ENCODE peak calls at places on chromosome 5, in six cellular contexts. V is fibroblast of pulmonary artery, R is neural progenitor cell, K is tibial nerve, N is A549, L is body of pancreas. D is an unnamed sample.

GRCh38 chr5:149860801-149861322 is 83.7 kb downstream of the PDE6A start:
- DNase-seq in V (peak; percentile 58), R (no peak), K (no peak), N (no peak), L (no peak), D (no peak)

GRCh38 chr5:96537386-96537785 is 104.3 kb upstream of the PCSK1 start:
- DNase-seq in V (peak; percentile 94), R (no peak), K (no peak), N (no peak), L (no peak), D (no peak)

GRCh38 chr5:39191216-39191615 is 28.1 kb downstream of the FYB1 start:
- DNase-seq in V (no peak), R (no peak), K (no peak), N (no peak), L (no peak), D (no peak)

GRCh38 chr5:157574456-157575095 is 999 bp downstream of the ADAM19 start:
- DNase-seq in V (peak; percentile 23), R (peak; percentile 72), K (no peak), N (no peak), L (peak; percentile 16), D (peak; percentile 48)

GRCh38 chr5:174997688-174998087 is 273.3 kb downstream of the MSX2 start:
- DNase-seq in V (no peak), R (no peak), K (no peak), N (no peak), L (no peak), D (no peak)

GRCh38 chr5:428219-428618 is 14.8 kb upstream of the EXOC3 start:
- DNase-seq in V (no peak), R (no peak), K (no peak), N (no peak), L (no peak), D (no peak)

GRCh38 chr5:179620703-179621350 is 2.6 kb downstream of the HNRNPH1 start:
- DNase-seq in V (peak; percentile 49), R (no peak), K (no peak), N (no peak), L (no peak), D (peak; percentile 3)

GRCh38 chr5:108503986-108504385 is 122.1 kb upstream of the FBXL17 start:
- DNase-seq in V (peak; percentile 11), R (no peak), K (no peak), N (no peak), L (no peak), D (no peak)

GRCh38 chr5:157920828-157921170 is 61.9 kb upstream of the CLINT1 start:
- DNase-seq in V (no peak), R (no peak), K (no peak), N (no peak), L (no peak), D (no peak)

GRCh38 chr5:156182174-156182967 is 144.6 kb upstream of the SGCD start:
- DNase-seq in V (no peak), R (no peak), K (no peak), N (no peak), L (no peak), D (no peak)

GRCh38 chr5:17455937-17456336 is 42.1 kb upstream of the TAF11L2 start:
- DNase-seq in V (no peak), R (no peak), K (no peak), N (no peak), L (no peak), D (no peak)

GRCh38 chr5:60196382-60197113 is 303.0 kb upstream of the PDE4D start:
- DNase-seq in V (peak; percentile 94), R (no peak), K (no peak), N (peak; percentile 69), L (no peak), D (no peak)

GRCh38 chr5:142915840-142916424 is 145.8 kb downstream of the ARHGAP26 start:
- DNase-seq in V (peak; percentile 42), R (peak; percentile 67), K (no peak), N (peak; percentile 52), L (peak; percentile 63), D (no peak)

GRCh38 chr5:94618029-94618492 is 343 bp downstream of the KIAA0825 start:
- DNase-seq in V (peak; percentile 70), R (peak; percentile 58), K (peak; percentile 21), N (peak; percentile 31), L (peak; percentile 75), D (peak; percentile 69)

GRCh38 chr5:159178978-159179377 is 30.4 kb downstream of the RNF145 start:
- DNase-seq in V (peak; percentile 99), R (no peak), K (no peak), N (peak; percentile 57), L (no peak), D (no peak)

GRCh38 chr5:32531885-32532520 is 53.4 kb upstream of the SUB1 start:
- DNase-seq in V (peak; percentile 53), R (no peak), K (no peak), N (peak; percentile 75), L (no peak), D (no peak)

GRCh38 chr5:172901012-172901780 is 58.0 kb upstream of the RPL26L1 start:
- DNase-seq in V (peak; percentile 86), R (no peak), K (no peak), N (no peak), L (peak; percentile 92), D (peak; percentile 74)

GRCh38 chr5:172559004-172559932 is 81.8 kb upstream of the NEURL1B start:
- DNase-seq in V (peak; percentile 95), R (no peak), K (peak; percentile 21), N (no peak), L (no peak), D (peak; percentile 80)

GRCh38 chr5:17189381-17190036 is 27.9 kb upstream of the BASP1 start:
- DNase-seq in V (peak; percentile 90), R (peak; percentile 91), K (peak; percentile 73), N (peak; percentile 49), L (peak; percentile 72), D (peak; percentile 78)

GRCh38 chr5:31442253-31442820 is 89.6 kb downstream of the DROSHA start:
- DNase-seq in V (peak; percentile 14), R (no peak), K (no peak), N (no peak), L (no peak), D (no peak)

GRCh38 chr5:171336486-171337206 is 27.6 kb downstream of the TLX3 start:
- DNase-seq in V (peak; percentile 74), R (peak; percentile 73), K (no peak), N (peak; percentile 32), L (peak; percentile 40), D (peak; percentile 26)

GRCh38 chr5:2177244-2177643 is 294.5 kb upstream of the IRX4 start:
- DNase-seq in V (no peak), R (no peak), K (no peak), N (no peak), L (no peak), D (no peak)

GRCh38 chr5:172531704-172532026 is 77.3 kb upstream of the SH3PXD2B start:
- DNase-seq in V (no peak), R (no peak), K (no peak), N (no peak), L (no peak), D (no peak)

GRCh38 chr5:38011641-38012188 is 171.9 kb upstream of the GDNF start:
- DNase-seq in V (no peak), R (no peak), K (no peak), N (no peak), L (no peak), D (no peak)

GRCh38 chr5:173001229-173001841 is 17.8 kb downstream of the ATP6V0E1 start:
- DNase-seq in V (no peak), R (no peak), K (no peak), N (no peak), L (no peak), D (no peak)

GRCh38 chr5:160089549-160089948 is 29.7 kb downstream of the PWWP2A start:
- DNase-seq in V (peak; percentile 50), R (no peak), K (no peak), N (no peak), L (no peak), D (no peak)

GRCh38 chr5:114362197-114362976 is 517 bp downstream of the KCNN2 start:
- DNase-seq in V (no peak), R (peak; percentile 88), K (no peak), N (peak; percentile 6), L (no peak), D (no peak)

GRCh38 chr5:134070648-134070978 is 43.9 kb upstream of the TCF7 start:
- DNase-seq in V (peak; percentile 61), R (no peak), K (no peak), N (no peak), L (no peak), D (no peak)

GRCh38 chr5:140877262-140877581 is 2.1 kb downstream of the PCDHA12 start:
- DNase-seq in V (no peak), R (no peak), K (no peak), N (no peak), L (no peak), D (no peak)

GRCh38 chr5:140881889-140882590 is at the start of gene PCDHA13:
- DNase-seq in V (peak; percentile 7), R (peak; percentile 57), K (no peak), N (no peak), L (peak; percentile 18), D (no peak)

GRCh38 chr5:140883373-140883772 is 1.4 kb downstream of the PCDHA13 start:
- DNase-seq in V (no peak), R (no peak), K (no peak), N (no peak), L (no peak), D (no peak)

GRCh38 chr5:140883927-140884697 is 2.2 kb downstream of the PCDHA13 start:
- DNase-seq in V (no peak), R (no peak), K (no peak), N (no peak), L (no peak), D (no peak)

GRCh38 chr5:140882591-140882899 is 621 bp downstream of the PCDHA13 start:
- DNase-seq in V (no peak), R (peak; percentile 52), K (no peak), N (peak; percentile 38), L (peak; percentile 12), D (no peak)
- TF ChIP-seq CTCF in V (no peak), R (peak; percentile 54), K (no peak), N (peak; percentile 32), L (no peak), D (no peak)

GRCh38 chr5:34474573-34475021 is 181.5 kb upstream of the RAI14 start:
- DNase-seq in V (peak; percentile 82), R (peak; percentile 60), K (no peak), N (peak; percentile 57), L (no peak), D (no peak)
- H3K4me3 ChIP-seq in V (no peak overlapping the region), R (no peak overlapping the region), K (no peak overlapping the region), N (no peak overlapping the region), L (no peak overlapping the region), D (no peak overlapping the region)

GRCh38 chr5:110658006-110658405 is 68.5 kb downstream of the TMEM232 start:
- DNase-seq in V (no peak), R (no peak), K (no peak), N (no peak), L (no peak), D (no peak)
- TF ChIP-seq CTCF in V (no peak), R (no peak), K (no peak), N (no peak), L (no peak), D (no peak)

DNA sequence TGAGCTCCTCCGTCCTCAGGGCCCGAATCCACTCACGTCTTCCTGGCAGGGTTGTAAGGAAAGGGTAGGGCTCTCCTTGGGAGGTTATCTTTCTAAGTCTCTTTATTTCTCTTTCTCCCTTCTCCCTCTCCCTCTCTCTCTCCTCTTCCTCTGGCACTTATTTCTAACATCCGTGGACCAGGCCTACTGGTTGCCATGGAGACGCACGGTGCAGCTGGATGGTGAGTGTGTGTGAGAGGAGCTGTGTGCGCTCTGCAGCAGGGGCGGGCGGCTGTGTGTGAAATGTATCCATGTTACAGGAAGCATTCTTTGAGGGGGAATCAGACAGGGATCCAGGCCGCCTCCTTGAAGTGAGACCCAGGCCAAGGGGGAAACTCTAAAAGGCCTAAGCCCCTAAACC is 32.2 kb downstream of the PCDH1 start:
- DNase-seq in V (peak; percentile 65), R (peak; percentile 85), K (no peak), N (no peak), L (no peak), D (no peak)
- H3K4me3 ChIP-seq in V (no peak overlapping the region), R (no peak overlapping the region), K (no peak overlapping the region), N (no peak overlapping the region), L (no peak overlapping the region), D (no peak overlapping the region)